ENCODE peak calls at places on chromosomes 16 and 17, in five cellular contexts. U, A, G, V and J are unnamed samples.

GRCh38 chr17:31907342-31907975 is 6.0 kb upstream of the UTP6 start:
- DNase-seq in A (no peak), G (no peak), V (no peak), U (peak), J (peak)

GRCh38 chr17:12794919-12795517 is 5.7 kb downstream of the ARHGAP44 start:
- DNase-seq in V (no peak), U (no peak), G (no peak), A (no peak), J (no peak)

GRCh38 chr17:67489273-67489672 is 112.2 kb downstream of the PITPNC1 start:
- DNase-seq in A (no peak), G (no peak), V (no peak), U (no peak), J (no peak)

GRCh38 chr16:66028505-66029216 is 337.8 kb upstream of the CDH5 start:
- DNase-seq in V (no peak), G (no peak), U (peak), A (no peak), J (no peak)

GRCh38 chr16:72125635-72126428 is 32.2 kb downstream of the DHX38 start:
- DNase-seq in U (no peak), G (no peak), V (no peak), A (no peak), J (no peak)

GRCh38 chr17:73588291-73589095 is 55.8 kb downstream of the SDK2 start:
- DNase-seq in U (no peak), V (peak), A (no peak), G (no peak), J (no peak)

GRCh38 chr17:58059141-58059540 is 24.1 kb upstream of the DYNLL2 start:
- DNase-seq in A (no peak), U (no peak), V (no peak), G (no peak), J (no peak)

GRCh38 chr16:52070341-52071057 is 476.4 kb downstream of the TOX3 start:
- DNase-seq in U (no peak), V (no peak), G (no peak), A (no peak), J (no peak)

GRCh38 chr16:86676216-86676800 is 98.0 kb downstream of the FOXL1 start:
- DNase-seq in A (no peak), U (peak), G (no peak), V (no peak), J (no peak)

GRCh38 chr16:25270577-25270976 is 12.9 kb upstream of the ZKSCAN2 start:
- DNase-seq in U (no peak), V (no peak), G (no peak), A (no peak), J (no peak)

GRCh38 chr16:66275795-66276428 is 90.6 kb upstream of the CDH5 start:
- DNase-seq in A (no peak), V (no peak), G (no peak), U (peak), J (peak)

GRCh38 chr16:15847621-15848175 is 9.1 kb downstream of the MYH11 start:
- DNase-seq in A (no peak), G (no peak), U (no peak), V (no peak), J (no peak)

GRCh38 chr17:83203073-83203471 is 123.7 kb downstream of the METRNL start:
- DNase-seq in A (peak), U (peak), V (peak), G (peak), J (no peak)

GRCh38 chr16:22318690-22319358 is 21.6 kb downstream of the POLR3E start:
- DNase-seq in A (peak), G (no peak), U (peak), V (no peak), J (no peak)

GRCh38 chr16:57042157-57043111 is 49.9 kb upstream of the CPNE2 start:
- DNase-seq in U (no peak), V (no peak), G (no peak), A (no peak), J (no peak)

GRCh38 chr17:7786866-7787265 is 47.2 kb upstream of the KDM6B start:
- DNase-seq in U (no peak), G (no peak), V (no peak), A (no peak), J (no peak)

GRCh38 chr17:36127199-36127881 is 23.7 kb downstream of the CCL4 start:
- DNase-seq in U (no peak), V (no peak), G (no peak), A (no peak), J (no peak)

GRCh38 chr16:28321700-28322411 is 29.5 kb downstream of the SBK1 start:
- DNase-seq in A (no peak), U (peak), G (no peak), V (no peak), J (no peak)

GRCh38 chr16:73390936-73391335 is 343.0 kb upstream of the ZFHX3 start:
- DNase-seq in G (no peak), U (no peak), V (no peak), A (no peak), J (no peak)

GRCh38 chr16:82627811-82628339 is 1.1 kb downstream of the CDH13 start:
- DNase-seq in U (peak), A (no peak), V (peak), G (no peak), J (no peak)

GRCh38 chr16:50695017-50696000 is 1.9 kb downstream of the NOD2 start:
- DNase-seq in A (no peak), U (no peak), G (no peak), V (peak), J (no peak)

DNA sequence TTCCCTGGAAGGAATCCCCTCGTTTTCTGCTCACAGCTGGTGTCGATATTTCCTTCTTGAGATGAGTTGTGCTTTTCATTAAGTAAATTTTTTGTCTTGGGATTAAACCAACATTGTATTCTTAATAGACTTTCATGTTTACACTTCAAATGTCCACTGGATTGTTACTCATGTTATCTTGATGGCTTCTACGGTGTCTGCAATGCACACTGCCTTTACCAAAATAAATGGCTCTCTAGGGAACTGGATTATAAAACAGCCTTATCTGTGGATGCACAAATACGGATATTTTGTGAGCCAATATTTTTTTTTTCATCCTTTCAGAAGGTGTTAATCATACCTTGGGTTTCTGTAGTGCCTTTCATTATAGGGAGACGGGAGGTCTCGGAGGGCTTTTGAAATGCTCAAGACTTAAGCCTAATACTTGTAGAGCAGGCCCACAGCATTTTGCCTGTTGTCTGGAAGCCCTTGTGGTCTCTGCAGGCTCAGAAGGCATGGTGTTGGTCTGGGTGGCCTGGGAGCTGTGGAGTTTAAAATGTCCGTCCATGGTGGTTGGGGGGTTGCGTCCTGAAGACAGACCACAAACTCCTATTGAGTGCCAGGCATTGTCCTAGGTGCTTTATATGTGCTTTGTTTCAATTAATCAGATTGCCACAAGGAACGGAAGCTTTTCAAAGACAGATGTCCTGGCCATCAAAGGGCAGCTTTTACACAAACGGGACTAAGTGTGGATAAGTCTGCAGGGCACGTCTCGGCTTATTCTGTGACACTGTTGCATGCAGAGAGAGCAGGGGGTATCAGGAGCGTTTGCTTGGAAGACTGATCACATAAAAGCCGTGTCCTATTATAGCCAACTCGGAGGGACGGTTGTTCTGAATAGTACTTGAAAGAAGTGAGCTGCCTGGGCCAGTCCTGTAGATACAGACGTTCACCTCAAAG is 7.6 kb downstream of the NTN1 start:
- DNase-seq in G (no peak), U (no peak), V (no peak), A (no peak), J (no peak)
- H3K4me3 ChIP-seq in G (no peak), U (no peak), V (no peak), A (no peak), J (no peak)

GRCh38 chr17:43212641-43213490 is 1.2 kb downstream of the TMEM106A start:
- DNase-seq in A (no peak), U (no peak), G (no peak), V (no peak), J (no peak)
- H3K4me3 ChIP-seq in A (peak), U (no peak), G (peak), V (peak), J (peak)

GRCh38 chr17:48589831-48590602 is at the start of gene HOXB3:
- DNase-seq in V (no peak), U (no peak), A (no peak), G (no peak), J (no peak)
- H3K4me3 ChIP-seq in V (no peak), U (no peak), A (no peak), G (peak), J (peak)

DNA sequence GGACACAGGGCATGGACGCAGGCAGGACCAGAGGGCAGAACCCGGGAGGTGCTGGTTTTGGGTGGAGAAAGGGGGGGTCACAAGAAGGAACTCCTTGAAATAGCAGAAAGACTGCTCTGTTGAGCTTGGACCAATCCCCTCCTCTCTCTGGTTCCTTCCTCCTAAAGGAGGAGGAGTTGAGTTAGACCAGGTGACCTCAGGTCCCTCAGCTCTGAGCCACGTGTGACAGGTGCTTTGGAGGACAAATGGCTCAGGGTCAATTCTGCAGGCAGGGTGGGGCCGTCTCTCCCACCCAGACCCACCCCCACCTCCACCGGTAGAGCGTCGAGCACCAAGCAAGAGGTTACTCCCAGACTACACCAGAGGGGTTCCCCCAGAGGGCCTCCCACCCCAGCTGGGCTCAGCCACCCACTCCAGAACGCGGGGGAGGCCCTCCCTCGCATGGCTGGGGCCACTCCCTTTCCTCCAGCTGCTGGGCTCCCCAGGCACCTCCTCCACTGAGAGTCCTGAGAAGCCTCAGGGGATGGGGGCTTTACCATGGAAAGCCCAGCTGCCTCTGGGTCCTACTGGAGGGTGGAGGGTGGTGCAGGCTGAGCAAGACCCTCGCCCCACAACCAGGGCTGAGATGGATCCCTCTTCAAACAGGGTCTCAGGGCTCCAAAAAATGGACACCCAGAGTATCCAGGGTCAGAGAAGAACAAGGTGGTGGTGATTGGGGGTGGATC is 7.7 kb downstream of the MYO1C start:
- DNase-seq in G (peak), U (peak), A (no peak), V (peak), J (no peak)
- H3K4me3 ChIP-seq in G (peak), U (peak), A (peak), V (peak), J (peak)

GRCh38 chr17:28969706-28970393 is 18.5 kb upstream of the PHF12 start:
- DNase-seq in V (peak), A (no peak), G (no peak), U (no peak), J (no peak)

GRCh38 chr17:28968914-28969295 is 17.6 kb upstream of the PHF12 start:
- DNase-seq in G (no peak), A (no peak), V (no peak), U (no peak), J (no peak)

GRCh38 chr17:28970879-28971278 is 19.6 kb upstream of the PHF12 start:
- DNase-seq in U (no peak), V (peak), A (no peak), G (no peak), J (no peak)

GRCh38 chr17:28967240-28968135 is 16.2 kb upstream of the PHF12 start:
- DNase-seq in U (peak), G (peak), A (no peak), V (peak), J (no peak)

DNA sequence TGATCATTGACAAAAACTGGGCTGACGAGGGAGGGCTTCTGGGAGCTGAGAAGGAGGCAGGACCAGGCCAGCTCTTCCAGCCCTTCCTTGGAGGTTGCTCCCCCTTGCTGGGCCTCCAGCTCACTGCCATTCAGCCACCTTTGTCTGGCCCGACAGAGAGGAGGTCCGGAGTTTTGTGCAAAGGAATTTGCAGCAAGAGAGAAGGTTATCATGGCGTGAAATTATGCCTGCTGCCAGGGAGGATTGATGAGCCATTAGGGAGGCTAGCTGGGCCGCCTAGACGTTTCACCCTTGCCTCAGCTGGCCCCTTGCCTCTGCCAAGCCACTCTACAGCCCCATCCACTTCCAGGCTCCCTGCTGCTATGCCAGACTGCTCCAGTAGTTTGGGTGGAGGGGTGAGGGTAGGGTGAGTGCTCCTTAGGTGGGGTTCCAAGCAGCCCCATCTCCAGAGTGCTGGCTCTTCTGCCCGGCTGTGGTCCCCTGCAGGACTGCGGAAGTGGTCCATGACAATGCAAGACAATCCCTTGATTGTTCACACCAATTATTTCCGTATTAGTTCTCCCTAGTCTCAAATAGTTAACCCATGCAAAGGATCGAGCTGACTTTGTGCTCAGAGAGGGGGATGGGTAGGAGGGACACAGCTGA is 17.1 kb upstream of the PHF12 start:
- DNase-seq in A (no peak), U (peak), V (peak), G (no peak), J (no peak)
- H3K4me3 ChIP-seq in A (no peak), U (no peak), V (no peak), G (no peak), J (no peak)

GRCh38 chr17:80363120-80363515 is 51.8 kb upstream of the ENDOV start:
- DNase-seq in G (no peak), A (no peak), V (no peak), U (peak), J (no peak)
- H3K4me3 ChIP-seq in G (no peak), A (no peak), V (no peak), U (no peak), J (no peak)

GRCh38 chr17:6435051-6435450 is at the start of gene AIPL1:
- DNase-seq in V (no peak), A (no peak), U (no peak), G (no peak), J (no peak)

GRCh38 chr17:6435968-6436367 is 1.0 kb upstream of the AIPL1 start:
- DNase-seq in G (peak), A (peak), U (peak), V (peak), J (peak)

GRCh38 chr17:6437956-6438355 is 3.0 kb upstream of the AIPL1 start:
- DNase-seq in A (no peak), U (no peak), V (no peak), G (no peak), J (no peak)

GRCh38 chr17:6439951-6440350 is 4.3 kb upstream of the PIMREG start:
- DNase-seq in A (no peak), U (no peak), V (no peak), G (no peak), J (no peak)

DNA sequence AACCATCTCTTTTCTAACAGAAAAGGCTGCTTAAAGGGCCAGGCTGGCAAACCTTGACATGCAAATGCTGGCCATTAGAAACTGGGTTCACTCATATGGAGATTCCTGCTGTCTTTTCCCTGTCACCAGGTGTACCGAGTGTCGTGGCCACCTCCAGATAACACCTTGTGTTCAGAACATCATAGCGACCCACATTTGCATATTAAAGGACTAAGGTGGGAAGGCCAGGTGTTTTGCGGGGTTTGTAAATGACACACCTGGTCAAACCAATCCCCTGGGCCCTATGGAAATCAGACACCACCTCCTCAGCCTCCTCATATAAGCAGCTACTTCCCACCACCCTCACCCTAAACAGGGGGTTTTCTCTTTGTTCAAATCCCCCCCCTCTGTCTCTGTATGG is 2.5 kb upstream of the AIPL1 start:
- DNase-seq in V (no peak), A (no peak), G (no peak), U (no peak), J (no peak)
- H3K4me3 ChIP-seq in V (no peak), A (no peak), G (no peak), U (no peak), J (no peak)

GRCh38 chr16:77787452-77787851 is 912 bp upstream of the VAT1L start:
- DNase-seq in A (no peak), V (no peak), U (no peak), G (no peak), J (no peak)

GRCh38 chr16:77788196-77789084 is at the start of gene VAT1L:
- DNase-seq in G (no peak), U (peak), A (no peak), V (peak), J (no peak)

GRCh38 chr16:77790964-77791363 is 2.6 kb downstream of the VAT1L start:
- DNase-seq in U (no peak), V (no peak), A (no peak), G (no peak), J (no peak)

GRCh38 chr16:77789085-77789611 is 784 bp downstream of the VAT1L start:
- DNase-seq in V (no peak), A (no peak), G (no peak), U (no peak), J (no peak)

GRCh38 chr16:77789646-77790370 is 1.4 kb downstream of the VAT1L start:
- DNase-seq in U (no peak), G (no peak), V (no peak), A (no peak), J (no peak)
- H3K4me3 ChIP-seq in U (no peak), G (no peak), V (peak), A (no peak), J (peak)

DNA sequence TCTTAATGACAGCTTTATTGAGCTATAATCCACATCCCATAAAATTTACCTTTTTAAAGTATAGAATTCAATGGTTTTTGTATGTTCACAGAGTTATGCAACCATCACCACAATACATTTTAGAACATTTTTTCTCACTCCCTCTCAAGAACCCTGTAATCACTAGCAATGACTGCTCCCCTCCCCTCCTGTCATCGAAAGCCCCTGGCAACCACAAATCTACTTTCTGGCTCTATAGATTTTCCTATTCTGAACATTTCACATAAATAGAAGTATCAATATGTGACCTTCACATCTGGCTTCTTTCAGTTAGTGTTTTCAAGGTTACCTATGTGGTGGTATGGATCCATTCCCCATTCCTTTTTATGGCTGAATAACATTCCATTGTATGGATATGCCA is 755 bp upstream of the CCR7 start:
- DNase-seq in V (no peak), U (no peak), A (no peak), G (no peak), J (no peak)
- H3K4me3 ChIP-seq in V (no peak), U (no peak), A (peak), G (no peak), J (no peak)